ENCODE peak calls at places on chromosomes 4 and X, in five cellular contexts. F is transverse colon, N is pancreas, T is left lung, D is GM23248. S is an unnamed sample.

GRCh38 chr4:69995526-69996016 is at the start of gene STATH:
- DNase-seq in F (no peak), N (no peak), T (no peak), D (no peak), S (no peak)

GRCh38 chrX:53280703-53281320 is 572 bp downstream of the IQSEC2 start:
- DNase-seq in F (peak; percentile 38), N (peak; percentile 52), T (no peak), D (peak; percentile 74), S (peak; percentile 76)

GRCh38 chrX:53556868-53557267 is 122.7 kb upstream of the HSD17B10 start:
- DNase-seq in F (no peak), N (no peak), T (no peak), D (no peak), S (no peak)

GRCh38 chr4:111984169-111984873 is 160.9 kb upstream of the FAM241A start:
- DNase-seq in F (no peak), N (no peak), T (no peak), D (peak; percentile 7), S (no peak)

GRCh38 chr4:42277291-42277690 is 120.0 kb upstream of the SHISA3 start:
- DNase-seq in F (no peak), N (no peak), T (no peak), D (no peak), S (no peak)

GRCh38 chrX:41952102-41952501 is 28.7 kb upstream of the CASK start:
- DNase-seq in F (no peak), N (no peak), T (no peak), D (no peak), S (no peak)

GRCh38 chr4:114108869-114109268 is 129.4 kb upstream of the ARSJ start:
- DNase-seq in F (no peak), N (no peak), T (no peak), D (peak; percentile 47), S (no peak)

GRCh38 chrX:47751670-47752069 is 85.0 kb upstream of the ZNF81 start:
- DNase-seq in F (peak; percentile 60), N (peak; percentile 69), T (peak; percentile 35), D (peak; percentile 62), S (no peak)

GRCh38 chrX:30992381-30992904 is 79.4 kb downstream of the FTHL17 start:
- DNase-seq in F (no peak), N (no peak), T (no peak), D (no peak), S (no peak)

GRCh38 chr4:163556169-163556568 is 61.7 kb downstream of the TMA16 start:
- DNase-seq in F (no peak), N (no peak), T (no peak), D (no peak), S (no peak)

GRCh38 chr4:24174622-24175021 is 284.8 kb upstream of the PPARGC1A start:
- DNase-seq in F (no peak), N (no peak), T (no peak), D (peak; percentile 33), S (no peak)

GRCh38 chr4:97942137-97942536 is 201.1 kb downstream of the STPG2 start:
- DNase-seq in F (no peak), N (no peak), T (no peak), D (no peak), S (no peak)

GRCh38 chrX:18377802-18378201 is 23.3 kb upstream of the SCML2 start:
- DNase-seq in F (peak; percentile 18), N (no peak), T (no peak), D (peak; percentile 33), S (no peak)

GRCh38 chrX:39905475-39905889 is 192.3 kb downstream of the BCOR start:
- DNase-seq in F (peak; percentile 59), N (peak; percentile 49), T (no peak), D (no peak), S (peak; percentile 68)
- H3K27ac ChIP-seq in F (peak overlapping the region; percentile 52), N (peak overlapping the region; percentile 30), T (no peak overlapping the region), D (no peak overlapping the region), S (peak overlapping the region; percentile 68)

GRCh38 chr4:12260453-12260852 is 831.8 kb upstream of the HS3ST1 start:
- DNase-seq in F (no peak), N (no peak), T (no peak), D (no peak), S (no peak)
- H3K27ac ChIP-seq in F (no peak overlapping the region), N (no peak overlapping the region), T (no peak overlapping the region), D (no peak overlapping the region), S (no peak overlapping the region)

GRCh38 chrX:45794995-45795337 is 594.3 kb upstream of the DIPK2B start:
- DNase-seq in F (no peak), N (no peak), T (no peak), D (no peak), S (no peak)

GRCh38 chrX:45803383-45803921 is 602.8 kb upstream of the DIPK2B start:
- DNase-seq in F (no peak), N (no peak), T (no peak), D (peak; percentile 90), S (no peak)

GRCh38 chrX:45795546-45795945 is 594.9 kb upstream of the DIPK2B start:
- DNase-seq in F (no peak), N (no peak), T (no peak), D (no peak), S (no peak)

GRCh38 chrX:45801554-45801953 is 600.9 kb upstream of the DIPK2B start:
- DNase-seq in F (no peak), N (no peak), T (no peak), D (peak; percentile 57), S (no peak)

DNA sequence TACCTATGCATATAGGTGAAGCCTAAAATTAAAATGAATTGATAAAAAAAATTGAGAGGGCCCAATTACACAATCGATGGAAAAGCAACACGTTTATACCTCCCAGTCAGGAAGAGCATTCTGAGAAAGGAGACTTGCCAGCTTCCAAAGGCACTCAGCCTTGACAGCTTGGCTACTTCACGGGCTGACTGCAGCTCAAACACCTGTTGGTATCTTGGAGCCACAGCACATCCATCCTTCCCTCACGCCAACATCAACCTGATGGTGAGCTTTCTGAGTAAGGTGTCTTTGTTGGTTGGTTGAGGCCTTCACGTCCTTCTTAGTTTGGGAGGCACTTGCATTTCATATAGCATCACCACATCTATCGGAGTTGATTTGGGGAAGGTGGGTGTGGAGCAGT is 598.9 kb upstream of the DIPK2B start:
- DNase-seq in F (no peak), N (no peak), T (no peak), D (no peak), S (no peak)
- H3K27ac ChIP-seq in F (no peak overlapping the region), N (no peak overlapping the region), T (no peak overlapping the region), D (peak overlapping the region; percentile 99), S (no peak overlapping the region)

GRCh38 chr4:186592961-186593586 is 37.7 kb upstream of the MTNR1A start:
- DNase-seq in F (no peak), N (no peak), T (no peak), D (no peak), S (no peak)
- H3K27ac ChIP-seq in F (no peak overlapping the region), N (no peak overlapping the region), T (no peak overlapping the region), D (no peak overlapping the region), S (no peak overlapping the region)

GRCh38 chrX:123072686-123073385 is 111.2 kb upstream of the GRIA3 start:
- DNase-seq in F (no peak), N (no peak), T (no peak), D (no peak), S (no peak)

GRCh38 chrX:123080065-123080464 is 104.0 kb upstream of the GRIA3 start:
- DNase-seq in F (no peak), N (no peak), T (no peak), D (no peak), S (no peak)

GRCh38 chrX:123081766-123082165 is 102.3 kb upstream of the GRIA3 start:
- DNase-seq in F (no peak), N (no peak), T (no peak), D (peak; percentile 61), S (no peak)

GRCh38 chrX:123077671-123078070 is 106.4 kb upstream of the GRIA3 start:
- DNase-seq in F (no peak), N (no peak), T (no peak), D (no peak), S (no peak)
- H3K27ac ChIP-seq in F (no peak overlapping the region), N (no peak overlapping the region), T (no peak overlapping the region), D (no peak overlapping the region), S (no peak overlapping the region)

DNA sequence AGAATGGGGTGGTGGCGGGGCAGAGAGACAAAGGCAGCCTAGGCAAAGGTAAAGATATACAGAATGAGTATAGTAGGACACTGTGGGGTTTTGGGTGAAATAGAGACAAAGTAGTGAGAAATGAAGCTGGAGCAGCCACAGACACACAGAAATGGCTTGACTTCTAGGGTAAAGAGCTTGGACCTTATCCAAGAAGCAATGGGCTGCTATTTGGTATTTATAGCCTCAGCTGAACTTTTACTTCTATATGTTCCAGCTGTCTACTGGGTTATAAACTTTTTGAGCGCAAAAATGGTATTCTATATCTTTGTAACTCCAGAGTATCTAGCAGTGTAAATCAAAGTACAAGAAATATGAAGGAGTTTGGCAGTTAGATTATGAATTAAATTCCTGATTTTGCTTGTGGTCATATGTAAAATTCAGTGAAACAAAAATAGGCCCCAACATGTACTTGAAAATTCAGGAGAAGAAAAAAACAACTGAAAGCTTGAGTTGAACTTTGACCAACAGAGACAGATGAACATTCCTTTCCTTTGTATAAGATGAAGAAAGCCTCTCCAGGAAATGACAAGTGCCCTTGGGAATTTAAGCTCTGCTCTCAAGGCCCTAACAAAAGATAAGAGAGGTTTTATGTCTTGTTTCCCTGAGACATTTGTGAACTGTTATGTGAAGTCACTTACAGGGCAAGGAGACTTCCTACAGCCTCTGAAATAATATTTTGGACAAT is 354.1 kb downstream of the CHIC1 start:
- DNase-seq in F (no peak), N (no peak), T (no peak), D (peak; percentile 82), S (no peak)
- H3K27ac ChIP-seq in F (no peak overlapping the region), N (no peak overlapping the region), T (no peak overlapping the region), D (peak overlapping the region; percentile 89), S (no peak overlapping the region)

GRCh38 chrX:150548251-150548650 is 20.2 kb upstream of the MTM1 start:
- DNase-seq in F (no peak), N (no peak), T (no peak), D (no peak), S (no peak)
- H3K27ac ChIP-seq in F (peak overlapping the region; percentile 84), N (peak overlapping the region; percentile 82), T (peak overlapping the region; percentile 80), D (peak overlapping the region; percentile 72), S (peak overlapping the region; percentile 80)